ENCODE peak calls at places on chromosome 20, in six cellular contexts. Q is cardiac muscle cell; O is stimulated activated CD4-positive, alpha-beta T cell treated with anti-CD3 and anti-CD28 coated beads, Interleukin-15, amount 100 ng/mL, for 1 hour; V is GM12878; U is bronchial epithelial cell; B is amygdala. E is an unnamed sample.

GRCh38 chr20:15609956-15610355 is 963.3 kb downstream of the KIF16B start:
- DNase-seq in B (no peak), U (no peak), O (no peak), V (no peak), Q (no peak), E (no peak)

GRCh38 chr20:55375920-55376319 is 629.4 kb downstream of the CBLN4 start:
- DNase-seq in B (no peak), Q (no peak), O (no peak), V (no peak), U (no peak), E (no peak)

GRCh38 chr20:13119583-13119982 is 101.5 kb upstream of the ISM1 start:
- DNase-seq in B (no peak), U (peak; percentile 60), Q (peak; percentile 76), O (no peak), V (no peak), E (no peak)

GRCh38 chr20:20490673-20491072 is 122.8 kb downstream of the INSM1 start:
- DNase-seq in B (no peak), Q (no peak), U (no peak), V (no peak), O (no peak), E (no peak)

GRCh38 chr20:11791316-11792228 is 126.1 kb upstream of the BTBD3 start:
- DNase-seq in V (no peak), Q (no peak), U (peak; percentile 9), O (no peak), B (no peak), E (no peak)

GRCh38 chr20:21548390-21549035 is 34.6 kb upstream of the NKX2-2 start:
- DNase-seq in U (no peak), V (peak; percentile 46), O (no peak), Q (no peak), B (no peak), E (no peak)

GRCh38 chr20:48657426-48658197 is 170.2 kb downstream of the PREX1 start:
- DNase-seq in B (peak; percentile 63), Q (peak; percentile 83), U (peak; percentile 55), O (peak; percentile 28), V (peak; percentile 21), E (peak; percentile 7)

GRCh38 chr20:63156221-63156671 is 59.7 kb downstream of the YTHDF1 start:
- DNase-seq in V (no peak), Q (no peak), B (no peak), U (no peak), O (no peak), E (no peak)

GRCh38 chr20:1489764-1490436 is 1.3 kb downstream of the SIRPB2 start:
- DNase-seq in U (peak; percentile 97), B (no peak), Q (no peak), V (no peak), O (no peak), E (no peak)

GRCh38 chr20:14664101-14664500 is 326.7 kb upstream of the FLRT3 start:
- DNase-seq in U (no peak), V (no peak), Q (no peak), B (no peak), O (no peak), E (peak; percentile 32)

GRCh38 chr20:54340667-54341081 is 132.8 kb downstream of the PFDN4 start:
- DNase-seq in U (peak; percentile 43), V (no peak), Q (no peak), B (no peak), O (no peak), E (no peak)

GRCh38 chr20:1844723-1845523 is 50.3 kb upstream of the SIRPA start:
- DNase-seq in U (no peak), V (peak; percentile 80), Q (no peak), B (no peak), O (no peak), E (peak; percentile 87)

GRCh38 chr20:20759132-20759531 is 46.7 kb upstream of the RALGAPA2 start:
- DNase-seq in U (no peak), B (no peak), Q (no peak), O (no peak), V (no peak), E (no peak)

GRCh38 chr20:4493386-4493785 is 228.3 kb upstream of the PRND start:
- DNase-seq in Q (no peak), U (no peak), V (no peak), O (no peak), B (no peak), E (no peak)